ENCODE peak calls at places on chromosomes 3 and 15, in six cellular contexts. R is IMR-90, F is trophoblast cell, K is mesendoderm, T is mesenchymal stem cell, N is H1. V is an unnamed sample.

GRCh38 chr15:75023194-75024101 is at the start of gene PPCDC:
- DNase-seq in N (peak), T (peak), F (peak), R (peak), K (peak), V (peak)

GRCh38 chr3:79467721-79468120 is 300.1 kb downstream of the ROBO1 start:
- DNase-seq in K (peak), T (no peak), R (no peak), N (peak), F (no peak), V (no peak)

GRCh38 chr3:104214937-104215336 is 1151.8 kb upstream of the ALCAM start:
- DNase-seq in F (no peak), T (no peak), K (no peak), N (no peak), R (no peak), V (no peak)

GRCh38 chr3:46646700-46647099 is 34.4 kb downstream of the FAM240A start:
- DNase-seq in N (no peak), F (no peak), K (no peak), R (peak), T (peak), V (no peak)

GRCh38 chr3:9736831-9737230 is 5.3 kb downstream of the BRPF1 start:
- DNase-seq in R (peak), F (no peak), K (no peak), N (no peak), T (no peak), V (no peak)

GRCh38 chr3:197309528-197310361 is 11.3 kb upstream of the DLG1 start:
- DNase-seq in N (no peak), K (no peak), R (peak), T (peak), F (peak), V (no peak)

GRCh38 chr15:28107111-28107893 is 8.2 kb upstream of the OCA2 start:
- DNase-seq in T (peak), F (no peak), R (no peak), K (peak), N (no peak), V (no peak)

GRCh38 chr3:25385807-25386512 is 42.1 kb upstream of the RARB start:
- DNase-seq in F (no peak), R (no peak), N (no peak), K (no peak), T (peak), V (no peak)

GRCh38 chr15:71274448-71274798 is 159.2 kb downstream of the THSD4 start:
- DNase-seq in F (no peak), T (no peak), K (no peak), N (no peak), R (peak), V (no peak)

GRCh38 chr15:75194397-75194796 is 7.3 kb upstream of the C15orf39 start:
- DNase-seq in R (no peak), K (no peak), F (no peak), T (no peak), N (no peak), V (no peak)

GRCh38 chr3:32282578-32282977 is 44.1 kb downstream of the CMTM8 start:
- DNase-seq in T (no peak), K (no peak), F (no peak), R (no peak), N (no peak), V (no peak)

GRCh38 chr3:82939491-82940097 is 1178.1 kb upstream of the GBE1 start:
- DNase-seq in T (no peak), F (no peak), N (no peak), R (no peak), K (no peak), V (no peak)

GRCh38 chr3:186534113-186534669 is 10.0 kb downstream of the CRYGS start:
- DNase-seq in F (no peak), N (no peak), T (no peak), K (no peak), R (no peak), V (no peak)

GRCh38 chr3:14424711-14425573 is 22.5 kb downstream of the SLC6A6 start:
- DNase-seq in F (no peak), N (no peak), R (peak), K (peak), T (peak), V (no peak)

GRCh38 chr15:100284701-100285100 is 57.1 kb downstream of the ADAMTS17 start:
- DNase-seq in N (no peak), K (no peak), T (no peak), R (no peak), F (no peak), V (no peak)

GRCh38 chr3:65033577-65033976 is 345.8 kb upstream of the ADAMTS9 start:
- DNase-seq in T (peak), K (peak), F (no peak), N (no peak), R (no peak), V (no peak)

GRCh38 chr3:141418751-141419150 is 50.4 kb downstream of the ZBTB38 start:
- DNase-seq in R (no peak), F (no peak), T (no peak), K (no peak), N (no peak), V (no peak)

GRCh38 chr3:4976109-4976508 is 3.1 kb upstream of the BHLHE40 start:
- DNase-seq in N (peak), T (peak), F (peak), R (peak), K (peak), V (no peak)

GRCh38 chr3:111923821-111924220 is 55.0 kb upstream of the ABHD10 start:
- DNase-seq in F (no peak), T (no peak), K (peak), N (no peak), R (no peak), V (no peak)

GRCh38 chr15:88450125-88450798 is 16.9 kb downstream of the MRPL46 start:
- DNase-seq in T (peak), N (peak), R (peak), K (peak), F (peak), V (peak)

GRCh38 chr3:115341208-115341607 is 194.1 kb upstream of the ZBTB20 start:
- DNase-seq in K (no peak), F (no peak), N (no peak), R (peak), T (peak), V (no peak)

GRCh38 chr15:59364238-59364637 is 8.4 kb downstream of the MYO1E start:
- DNase-seq in F (no peak), N (no peak), K (no peak), T (no peak), R (peak), V (no peak)

GRCh38 chr15:85597155-85597815 is 197.4 kb downstream of the KLHL25 start:
- DNase-seq in R (no peak), T (no peak), K (no peak), N (no peak), F (no peak), V (no peak)

GRCh38 chr3:24508423-24508839 is 13.8 kb upstream of the THRB start:
- DNase-seq in K (no peak), R (no peak), T (no peak), F (no peak), N (no peak), V (no peak)

GRCh38 chr3:111713833-111714232 is 118.7 kb upstream of the ZBED2 start:
- DNase-seq in K (no peak), T (no peak), N (no peak), F (no peak), R (no peak), V (no peak)

GRCh38 chr3:186583820-186584219 is 13.3 kb downstream of the DNAJB11 start:
- DNase-seq in F (no peak), N (no peak), T (peak), K (no peak), R (peak), V (no peak)

GRCh38 chr3:127171320-127171719 is 21.6 kb upstream of the PRR23E start:
- DNase-seq in T (no peak), N (no peak), R (no peak), F (no peak), K (no peak), V (no peak)

GRCh38 chr15:95226835-95227234 is 995.5 kb downstream of the MCTP2 start:
- DNase-seq in R (no peak), N (no peak), K (no peak), F (no peak), T (no peak), V (no peak)

GRCh38 chr3:193573403-193573802 is 18.7 kb upstream of the ATP13A4 start:
- DNase-seq in R (no peak), N (no peak), F (no peak), K (peak), T (no peak), V (no peak)

GRCh38 chr15:98914626-98915025 is 93.0 kb downstream of the PGPEP1L start:
- DNase-seq in N (no peak), R (peak), K (no peak), T (peak), F (peak), V (no peak)

GRCh38 chr3:9198805-9199386 is 50.5 kb downstream of the SRGAP3 start:
- DNase-seq in R (no peak), N (no peak), F (no peak), T (no peak), K (peak), V (no peak)

GRCh38 chr3:147618636-147619035 is 209.5 kb downstream of the ZIC1 start:
- DNase-seq in N (no peak), K (no peak), F (no peak), T (no peak), R (no peak), V (no peak)
- H3K23ac ChIP-seq in N (no peak), K (no peak), F (no peak), T (no peak), R (no peak), V (no peak)

GRCh38 chr3:116423365-116423764 is 21.9 kb downstream of the LSAMP start:
- DNase-seq in T (peak), K (no peak), R (peak), N (no peak), F (no peak), V (peak)
- H3K9ac ChIP-seq in T (peak), K (no peak), R (no peak), N (no peak), F (no peak), V (no peak)

GRCh38 chr3:128808672-128809071 is 70.7 kb upstream of the ACAD9 start:
- DNase-seq in R (no peak), F (no peak), K (no peak), N (no peak), T (no peak), V (no peak)
- H3K4me3 ChIP-seq in R (no peak), F (no peak), K (no peak), N (no peak), T (no peak), V (no peak)

GRCh38 chr3:62248831-62249776 is 124.2 kb downstream of the FEZF2 start:
- DNase-seq in T (no peak), N (no peak), K (peak), R (peak), F (no peak), V (no peak)
- H3K23ac ChIP-seq in T (no peak), N (no peak), K (no peak), R (no peak), F (no peak), V (no peak)

GRCh38 chr3:142910280-142910679 is 21.4 kb upstream of the PCOLCE2 start:
- DNase-seq in K (no peak), R (no peak), T (no peak), F (no peak), N (no peak), V (no peak)

GRCh38 chr3:142912440-142913172 is 23.7 kb upstream of the PCOLCE2 start:
- DNase-seq in N (no peak), K (no peak), F (peak), T (no peak), R (no peak), V (no peak)

GRCh38 chr3:142913432-142913831 is 24.5 kb upstream of the PCOLCE2 start:
- DNase-seq in T (no peak), R (no peak), F (no peak), N (no peak), K (no peak), V (no peak)

GRCh38 chr3:142907996-142908395 is 19.1 kb upstream of the PCOLCE2 start:
- DNase-seq in T (no peak), R (no peak), F (no peak), K (no peak), N (no peak), V (no peak)

GRCh38 chr3:142909282-142909681 is 20.4 kb upstream of the PCOLCE2 start:
- DNase-seq in F (peak), N (no peak), R (no peak), T (no peak), K (no peak), V (no peak)
- H3K9ac ChIP-seq in F (no peak), N (no peak), R (no peak), T (no peak), K (no peak), V (no peak)

DNA sequence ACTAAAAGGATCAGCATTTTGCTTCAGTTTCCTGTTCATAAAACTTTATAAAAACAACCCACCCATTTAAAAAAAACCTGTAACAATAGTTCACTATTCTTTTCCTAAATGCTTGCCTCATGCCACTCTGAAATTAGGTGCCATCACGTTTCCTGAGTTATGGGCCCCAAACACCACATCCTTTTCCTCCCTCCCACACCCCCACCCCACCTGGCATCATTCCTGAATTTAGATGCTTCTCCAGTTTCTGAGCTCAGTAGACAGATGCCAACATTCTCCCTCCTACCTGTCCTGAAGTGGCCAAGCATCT is 11.9 kb upstream of the ARHGEF3 start:
- DNase-seq in K (no peak), R (no peak), N (no peak), T (no peak), F (no peak), V (no peak)
- H3K4me3 ChIP-seq in K (no peak), R (no peak), N (no peak), T (no peak), F (no peak), V (no peak)

DNA sequence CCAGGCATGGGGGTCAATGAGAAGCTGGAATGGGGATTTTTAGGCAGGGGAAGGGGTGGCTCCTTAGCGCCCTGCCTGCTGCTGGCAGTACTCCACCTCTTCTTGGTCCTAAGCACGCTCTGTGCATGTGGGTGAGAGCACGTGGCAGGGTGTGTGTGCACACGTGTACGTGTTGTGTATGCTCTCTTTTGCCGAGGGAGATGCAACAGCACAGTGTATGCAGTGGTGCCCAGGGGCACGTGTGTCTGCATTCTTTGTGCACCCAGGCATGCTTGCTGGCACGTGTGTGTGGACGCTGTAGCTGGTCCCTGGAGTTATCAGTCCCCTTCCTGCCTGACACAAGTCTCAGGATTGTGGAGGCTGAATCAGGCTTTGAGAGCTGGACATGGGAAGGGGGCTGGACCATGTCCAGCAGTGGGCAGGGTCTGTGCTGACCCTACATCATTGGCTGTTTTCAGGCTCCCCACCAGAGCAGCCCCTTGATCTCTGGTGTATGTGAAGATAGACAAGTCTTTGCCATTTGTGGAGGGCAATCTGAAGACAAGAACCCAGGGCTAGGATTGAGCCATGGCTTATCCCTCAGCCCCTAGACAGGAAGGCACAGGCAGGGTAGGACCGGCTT is 1.9 kb upstream of the CAMKV start:
- DNase-seq in K (no peak), R (no peak), T (no peak), N (no peak), F (no peak), V (no peak)
- H3K23ac ChIP-seq in K (no peak), R (no peak), T (no peak), N (no peak), F (no peak), V (peak)